ENCODE peak calls at places on chromosomes 12 and 14, in five cellular contexts. C is omental fat pad, X is fibroblast of pulmonary artery, K is testis, G is body of pancreas. U is an unnamed sample.

GRCh38 chr12:116442981-116443380 is 116.2 kb upstream of the MAP1LC3B2 start:
- DNase-seq in C (no peak), X (peak; percentile 20), K (no peak), G (peak; percentile 34), U (peak; percentile 26)

GRCh38 chr14:28757790-28758189 is 8.8 kb upstream of the FOXG1 start:
- DNase-seq in C (no peak), X (no peak), K (no peak), G (no peak), U (no peak)

GRCh38 chr14:68141531-68142088 is 322.0 kb downstream of the RAD51B start:
- DNase-seq in C (no peak), X (peak; percentile 73), K (no peak), G (no peak), U (peak; percentile 29)

GRCh38 chr14:63134801-63135200 is 69.4 kb upstream of the RHOJ start:
- DNase-seq in C (no peak), X (peak; percentile 34), K (no peak), G (no peak), U (peak; percentile 16)

GRCh38 chr14:60277605-60278190 is 28.7 kb downstream of the PPM1A start:
- DNase-seq in C (no peak), X (no peak), K (no peak), G (no peak), U (no peak)

GRCh38 chr12:22266101-22266500 is 68.4 kb downstream of the ST8SIA1 start:
- DNase-seq in C (no peak), X (no peak), K (no peak), G (no peak), U (no peak)

GRCh38 chr14:50955373-50956043 is 11.2 kb upstream of the PYGL start:
- DNase-seq in C (no peak), X (peak; percentile 88), K (peak; percentile 66), G (peak; percentile 22), U (peak; percentile 90)

GRCh38 chr14:55383541-55384140 is 28.0 kb downstream of the ATG14 start:
- DNase-seq in C (no peak), X (no peak), K (no peak), G (no peak), U (no peak)

GRCh38 chr14:64417042-64417770 is 29.1 kb downstream of the MTHFD1 start:
- DNase-seq in C (no peak), X (peak; percentile 41), K (no peak), G (no peak), U (peak; percentile 26)

GRCh38 chr12:12267801-12268200 is 957 bp upstream of the LRP6 start:
- DNase-seq in C (no peak), X (no peak), K (no peak), G (no peak), U (no peak)

GRCh38 chr12:128551266-128552025 is 272.3 kb downstream of the SLC15A4 start:
- DNase-seq in C (no peak), X (no peak), K (no peak), G (peak; percentile 32), U (no peak)

GRCh38 chr14:33686218-33686617 is 264.7 kb downstream of the EGLN3 start:
- DNase-seq in C (no peak), X (peak; percentile 31), K (no peak), G (no peak), U (peak; percentile 55)

GRCh38 chr12:110102255-110102654 is 21.9 kb upstream of the IFT81 start:
- DNase-seq in C (no peak), X (peak; percentile 65), K (peak; percentile 86), G (no peak), U (peak; percentile 72)
- TF ChIP-seq CTCF in C (no peak), X (peak; percentile 44), K (peak; percentile 32), G (no peak), U (peak; percentile 56)

DNA sequence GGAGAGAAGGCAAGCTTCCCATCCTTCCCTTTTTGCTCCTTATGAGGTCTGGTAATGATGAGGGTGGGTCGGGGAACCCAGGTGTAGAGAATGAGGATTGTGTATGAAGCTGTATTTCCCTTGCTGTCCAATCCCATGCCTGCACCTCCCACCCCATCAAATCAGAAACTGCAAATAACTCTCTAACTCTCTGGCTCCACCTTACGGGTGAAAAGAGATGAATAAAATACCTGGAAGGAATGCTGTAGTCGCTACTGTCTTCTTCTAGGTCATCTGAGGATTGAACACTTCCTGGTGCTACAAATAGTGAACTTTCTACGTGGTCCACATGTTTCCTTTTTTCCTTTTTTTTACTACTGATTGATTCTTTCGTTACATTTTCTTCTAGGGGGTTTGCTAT is 38.9 kb upstream of the DICER1 start:
- DNase-seq in C (no peak), X (peak; percentile 18), K (no peak), G (no peak), U (no peak)
- TF ChIP-seq CTCF in C (no peak), X (peak; percentile 12), K (no peak), G (peak; percentile 27), U (peak; percentile 12)

DNA sequence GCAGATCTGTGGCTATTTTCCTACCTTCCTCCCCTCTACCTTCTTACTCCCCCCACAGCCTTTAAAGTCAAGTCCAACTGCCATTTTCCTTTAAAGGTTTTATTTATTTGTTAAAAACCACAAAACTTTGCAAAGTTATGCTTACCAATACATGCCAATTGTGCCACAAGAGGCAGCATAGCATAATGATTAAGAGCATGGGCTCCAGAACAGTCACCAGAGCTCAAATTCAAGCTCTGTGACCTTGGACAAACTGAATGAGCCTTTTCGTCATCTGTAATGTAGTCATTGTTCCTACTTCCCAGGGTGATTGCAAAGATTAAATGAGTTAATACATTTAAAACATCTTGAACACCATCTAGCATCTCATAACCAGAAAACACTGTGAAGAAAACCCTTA is 13.0 kb upstream of the FMNL3 start:
- DNase-seq in C (no peak), X (peak; percentile 23), K (no peak), G (no peak), U (no peak)
- TF ChIP-seq CTCF in C (no peak), X (peak; percentile 24), K (no peak), G (peak; percentile 8), U (no peak)

GRCh38 chr14:74563621-74564159 is 48.3 kb downstream of the LTBP2 start:
- DNase-seq in C (no peak), X (no peak), K (no peak), G (no peak), U (no peak)
- TF ChIP-seq CTCF in C (no peak), X (no peak), K (no peak), G (no peak), U (peak; percentile 5)

GRCh38 chr14:73662439-73663056 is 17.8 kb downstream of the DNAL1 start:
- DNase-seq in C (no peak), X (peak; percentile 91), K (no peak), G (peak; percentile 12), U (peak; percentile 90)
- TF ChIP-seq CTCF in C (no peak), X (peak; percentile 74), K (no peak), G (no peak), U (peak; percentile 63)

GRCh38 chr12:67559751-67560150 is 88.8 kb upstream of the DYRK2 start:
- DNase-seq in C (no peak), X (no peak), K (no peak), G (no peak), U (no peak)

GRCh38 chr12:67568055-67568454 is 80.5 kb upstream of the DYRK2 start:
- DNase-seq in C (no peak), X (no peak), K (no peak), G (no peak), U (no peak)

GRCh38 chr12:67558775-67559174 is 89.8 kb upstream of the DYRK2 start:
- DNase-seq in C (no peak), X (no peak), K (no peak), G (no peak), U (no peak)

DNA sequence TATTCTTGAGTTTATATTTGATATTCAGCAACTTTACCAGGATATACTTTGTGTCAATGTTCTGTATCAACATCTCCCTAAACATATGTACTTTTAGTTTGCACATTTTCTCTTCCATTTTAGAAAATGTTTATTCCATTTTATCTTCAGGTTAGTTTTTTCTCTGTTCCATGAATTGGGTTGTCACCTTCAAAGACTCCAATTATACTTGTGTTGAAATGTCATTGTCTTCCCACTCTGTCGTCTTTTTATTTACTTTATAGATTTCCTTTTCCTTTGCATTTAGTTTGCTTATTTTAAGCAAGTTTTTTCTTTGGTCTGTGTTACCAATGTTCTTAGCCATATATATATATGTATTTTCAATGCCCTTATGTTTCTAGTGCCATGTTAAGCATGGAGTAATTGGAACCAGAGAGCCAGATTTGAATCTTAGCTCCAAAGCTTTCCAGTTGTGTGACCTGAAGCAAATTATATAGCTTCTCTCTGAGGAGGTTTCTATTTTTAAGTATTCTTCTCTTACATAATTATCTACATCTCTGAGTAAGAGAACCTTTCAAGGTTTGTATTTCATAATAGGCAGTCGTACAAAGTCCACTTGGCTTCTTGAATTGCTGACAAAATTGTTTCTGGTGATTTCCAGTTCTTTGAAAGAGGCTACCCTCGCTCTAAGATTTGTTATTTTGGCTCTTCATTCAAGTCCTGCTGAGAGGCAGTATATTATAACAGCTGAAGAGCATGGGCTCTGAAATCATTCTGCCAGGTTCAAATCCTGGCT is 85.8 kb upstream of the DYRK2 start:
- DNase-seq in C (no peak), X (no peak), K (no peak), G (no peak), U (no peak)
- TF ChIP-seq CTCF in C (no peak), X (no peak), K (no peak), G (no peak), U (no peak)

DNA sequence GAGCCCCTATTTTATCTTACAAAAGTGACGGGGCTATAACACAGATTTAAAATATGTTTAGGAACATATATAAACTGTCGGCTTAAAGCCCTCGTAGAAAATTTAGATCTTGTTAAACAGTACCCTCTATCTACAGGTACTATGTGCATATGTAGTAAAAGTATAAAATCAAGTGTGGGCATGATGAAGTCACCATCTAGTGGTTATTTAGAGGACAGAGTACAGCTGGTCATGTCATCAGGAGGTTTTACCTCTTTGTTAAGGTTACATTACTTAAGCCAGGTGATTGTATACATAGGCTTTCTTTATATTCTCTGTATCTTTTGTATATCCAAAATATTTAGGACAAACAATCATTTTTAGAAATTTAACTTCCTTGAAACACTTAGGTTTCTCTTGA is 18.2 kb upstream of the TNS2 start:
- DNase-seq in C (no peak), X (no peak), K (no peak), G (no peak), U (no peak)
- TF ChIP-seq CTCF in C (no peak), X (no peak), K (no peak), G (no peak), U (no peak)